ENCODE peak calls at places on chromosomes 13 and 19, in four cellular contexts. One of them, this sample, is unnamed.

GRCh38 chr13:99501135-99501951 is at the start of gene TM9SF2:
- DNase-seq in astrocyte: peak
- DNase-seq in A549: peak
- DNase-seq in cardiac muscle cell: peak
- DNase-seq in this sample: peak

GRCh38 chr13:40116008-40116407 is 460.5 kb downstream of the COG6 start:
- DNase-seq in cardiac muscle cell: peak
- DNase-seq in A549: peak
- DNase-seq in astrocyte: peak
- DNase-seq in this sample: peak

GRCh38 chr13:110070511-110071120 is 236.3 kb downstream of the COL4A1 start:
- DNase-seq in cardiac muscle cell: peak
- DNase-seq in A549: no peak
- DNase-seq in astrocyte: peak
- DNase-seq in this sample: no peak

GRCh38 chr13:41916173-41916954 is 44.5 kb downstream of the VWA8 start:
- DNase-seq in cardiac muscle cell: peak
- DNase-seq in astrocyte: peak
- DNase-seq in A549: no peak
- DNase-seq in this sample: no peak

GRCh38 chr13:85864963-85865530 is 65.8 kb upstream of the SLITRK6 start:
- DNase-seq in astrocyte: peak
- DNase-seq in cardiac muscle cell: peak
- DNase-seq in A549: no peak
- DNase-seq in this sample: peak

GRCh38 chr19:47444388-47444821 is 25.1 kb upstream of the MEIS3 start:
- DNase-seq in astrocyte: no peak
- DNase-seq in A549: no peak
- DNase-seq in cardiac muscle cell: no peak
- DNase-seq in this sample: no peak

GRCh38 chr19:13827656-13828055 is 32.4 kb downstream of the ZSWIM4 start:
- DNase-seq in astrocyte: no peak
- DNase-seq in cardiac muscle cell: no peak
- DNase-seq in A549: no peak
- DNase-seq in this sample: no peak

GRCh38 chr13:57612568-57612967 is 19.0 kb upstream of the PCDH17 start:
- DNase-seq in cardiac muscle cell: no peak
- DNase-seq in astrocyte: no peak
- DNase-seq in A549: no peak
- DNase-seq in this sample: no peak

GRCh38 chr19:7372810-7373209 is 24.1 kb downstream of the ARHGEF18 start:
- DNase-seq in astrocyte: no peak
- DNase-seq in A549: no peak
- DNase-seq in cardiac muscle cell: no peak
- DNase-seq in this sample: no peak

GRCh38 chr19:5995606-5996005 is 17.7 kb upstream of the RANBP3 start:
- DNase-seq in astrocyte: no peak
- DNase-seq in cardiac muscle cell: no peak
- DNase-seq in A549: no peak
- DNase-seq in this sample: no peak

GRCh38 chr13:31850041-31850440 is 110.7 kb downstream of the RXFP2 start:
- DNase-seq in A549: no peak
- DNase-seq in cardiac muscle cell: no peak
- DNase-seq in astrocyte: no peak
- DNase-seq in this sample: no peak

GRCh38 chr13:111636804-111637203 is 316.4 kb downstream of the TEX29 start:
- DNase-seq in cardiac muscle cell: no peak
- DNase-seq in A549: no peak
- DNase-seq in astrocyte: no peak
- DNase-seq in this sample: no peak

GRCh38 chr13:21673592-21674270 is 2.9 kb downstream of the FGF9 start:
- DNase-seq in astrocyte: no peak
- DNase-seq in A549: peak
- DNase-seq in cardiac muscle cell: peak
- DNase-seq in this sample: peak
- TF ChIP-seq CTCF in astrocyte: no peak
- TF ChIP-seq CTCF in A549: no peak
- TF ChIP-seq CTCF in cardiac muscle cell: no peak
- TF ChIP-seq CTCF in this sample: no peak

GRCh38 chr13:73060251-73061160 is 1.7 kb downstream of the KLF5 start:
- DNase-seq in A549: no peak
- DNase-seq in astrocyte: peak
- DNase-seq in cardiac muscle cell: peak
- DNase-seq in this sample: no peak
- TF ChIP-seq CTCF in A549: no peak
- TF ChIP-seq CTCF in astrocyte: no peak
- TF ChIP-seq CTCF in cardiac muscle cell: no peak
- TF ChIP-seq CTCF in this sample: no peak

GRCh38 chr19:40534148-40534547 is 42.5 kb upstream of the SHKBP1 start:
- DNase-seq in A549: no peak
- DNase-seq in astrocyte: no peak
- DNase-seq in cardiac muscle cell: no peak
- DNase-seq in this sample: no peak

GRCh38 chr19:40542197-40542859 is 34.3 kb upstream of the SHKBP1 start:
- DNase-seq in A549: no peak
- DNase-seq in astrocyte: no peak
- DNase-seq in cardiac muscle cell: peak
- DNase-seq in this sample: no peak

GRCh38 chr19:40533508-40533907 is 43.2 kb upstream of the SHKBP1 start:
- DNase-seq in astrocyte: no peak
- DNase-seq in cardiac muscle cell: no peak
- DNase-seq in A549: peak
- DNase-seq in this sample: no peak

GRCh38 chr19:40543029-40543597 is 33.6 kb upstream of the SHKBP1 start:
- DNase-seq in A549: no peak
- DNase-seq in cardiac muscle cell: no peak
- DNase-seq in astrocyte: no peak
- DNase-seq in this sample: no peak

GRCh38 chr19:40539070-40539469 is 37.6 kb upstream of the SHKBP1 start:
- DNase-seq in astrocyte: no peak
- DNase-seq in A549: no peak
- DNase-seq in cardiac muscle cell: no peak
- DNase-seq in this sample: no peak
- TF ChIP-seq CTCF in astrocyte: no peak
- TF ChIP-seq CTCF in A549: no peak
- TF ChIP-seq CTCF in cardiac muscle cell: no peak
- TF ChIP-seq CTCF in this sample: no peak

GRCh38 chr13:28535734-28536133 is 40.8 kb upstream of the FLT1 start:
- DNase-seq in astrocyte: no peak
- DNase-seq in cardiac muscle cell: no peak
- DNase-seq in A549: no peak
- DNase-seq in this sample: no peak
- TF ChIP-seq CTCF in astrocyte: no peak
- TF ChIP-seq CTCF in cardiac muscle cell: no peak
- TF ChIP-seq CTCF in A549: no peak
- TF ChIP-seq CTCF in this sample: no peak

DNA sequence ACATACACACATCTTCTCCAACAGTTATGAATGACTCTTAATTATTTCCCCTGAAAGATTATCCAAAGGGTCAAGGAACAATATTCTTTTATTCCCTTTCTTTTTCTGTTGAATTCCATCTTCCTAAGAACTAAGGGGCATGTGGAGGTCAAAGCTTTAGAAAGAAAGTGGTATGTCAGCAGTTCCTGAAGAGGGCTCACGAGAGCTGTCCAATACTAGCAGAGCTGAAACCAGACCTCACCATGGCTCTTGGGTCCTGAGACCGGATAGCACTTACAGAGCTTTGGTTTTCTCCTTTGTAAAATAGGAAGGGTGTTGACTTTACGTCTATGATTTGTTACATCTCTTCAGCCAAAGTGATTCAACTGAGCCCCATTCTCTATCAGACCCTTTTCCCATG is 109.8 kb upstream of the FREM2 start:
- DNase-seq in astrocyte: no peak
- DNase-seq in cardiac muscle cell: peak
- DNase-seq in A549: no peak
- DNase-seq in this sample: no peak
- TF ChIP-seq CTCF in astrocyte: no peak
- TF ChIP-seq CTCF in cardiac muscle cell: peak
- TF ChIP-seq CTCF in A549: no peak
- TF ChIP-seq CTCF in this sample: no peak

This sample was measured in Calu3.